ENCODE peak calls at places on chromosomes 4 and X, in nine cellular contexts. I, C, Y, W, U, V, A, B and L are unnamed samples.

GRCh38 chr4:124278477-124278876 is 434.1 kb downstream of the ANKRD50 start:
- DNase-seq in I (peak), C (no peak), Y (no peak), W (no peak), U (no peak), V (peak), A (no peak), B (no peak), L (no peak)

GRCh38 chr4:27062256-27062655 is 201.6 kb downstream of the STIM2 start:
- DNase-seq in I (no peak), C (no peak), Y (no peak), W (no peak), U (no peak), V (no peak), A (peak), B (no peak), L (peak)

GRCh38 chrX:120334137-120334536 is 22.9 kb upstream of the TMEM255A start:
- DNase-seq in I (no peak), C (no peak), Y (no peak), W (no peak), U (no peak), V (no peak), A (no peak), B (no peak), L (no peak)

GRCh38 chr4:175246941-175247340 is 328.8 kb downstream of the ADAM29 start:
- DNase-seq in I (peak), C (no peak), Y (no peak), W (no peak), U (no peak), V (no peak), A (no peak), B (no peak), L (no peak)

GRCh38 chr4:159016527-159017137 is 86.2 kb upstream of the RAPGEF2 start:
- DNase-seq in I (no peak), C (no peak), Y (peak), W (no peak), U (no peak), V (no peak), A (no peak), B (no peak), L (no peak)

GRCh38 chr4:41814565-41814964 is 66.0 kb upstream of the PHOX2B start:
- DNase-seq in I (peak), C (no peak), Y (no peak), W (no peak), U (no peak), V (peak), A (no peak), B (no peak), L (no peak)

GRCh38 chr4:169159614-169160013 is 111.1 kb downstream of the SH3RF1 start:
- DNase-seq in I (peak), C (no peak), Y (no peak), W (no peak), U (no peak), V (peak), A (no peak), B (no peak), L (no peak)

GRCh38 chrX:48721916-48722315 is 25.4 kb downstream of the SUV39H1 start:
- DNase-seq in I (no peak), C (no peak), Y (no peak), W (no peak), U (no peak), V (no peak), A (no peak), B (no peak), L (no peak)

GRCh38 chr4:76550966-76551780 is 116.1 kb downstream of the SHROOM3 start:
- DNase-seq in I (no peak), C (no peak), Y (no peak), W (no peak), U (no peak), V (no peak), A (no peak), B (no peak), L (no peak)

GRCh38 chr4:163251204-163251603 is 81.2 kb downstream of the NPY1R start:
- DNase-seq in I (peak), C (no peak), Y (no peak), W (no peak), U (no peak), V (no peak), A (no peak), B (no peak), L (no peak)

GRCh38 chr4:128951316-128951715 is 141.8 kb downstream of the JADE1 start:
- DNase-seq in I (no peak), C (no peak), Y (no peak), W (no peak), U (no peak), V (peak), A (no peak), B (no peak), L (no peak)

GRCh38 chr4:143728171-143728570 is 27.7 kb upstream of the FREM3 start:
- DNase-seq in I (peak), C (no peak), Y (no peak), W (no peak), U (no peak), V (peak), A (no peak), B (no peak), L (no peak)

GRCh38 chr4:35229021-35229420 is 1015.3 kb downstream of the ARAP2 start:
- DNase-seq in I (no peak), C (no peak), Y (no peak), W (no peak), U (no peak), V (no peak), A (no peak), B (no peak), L (no peak)

GRCh38 chr4:64144994-64145393 is 264.3 kb downstream of the TECRL start:
- DNase-seq in I (no peak), C (no peak), Y (no peak), W (no peak), U (no peak), V (no peak), A (no peak), B (no peak), L (no peak)

GRCh38 chr4:157076578-157076947 is 613 bp downstream of the GLRB start:
- DNase-seq in I (no peak), C (no peak), Y (peak), W (no peak), U (no peak), V (no peak), A (no peak), B (no peak), L (no peak)

GRCh38 chrX:70552174-70552704 is 107.6 kb downstream of the DLG3 start:
- DNase-seq in I (no peak), C (no peak), Y (no peak), W (no peak), U (no peak), V (no peak), A (no peak), B (no peak), L (no peak)

GRCh38 chr4:23759066-23759465 is 130.8 kb downstream of the PPARGC1A start:
- DNase-seq in I (no peak), C (no peak), Y (no peak), W (no peak), U (no peak), V (no peak), A (no peak), B (no peak), L (no peak)

GRCh38 chr4:118904935-118905334 is 16.3 kb downstream of the SYNPO2 start:
- DNase-seq in I (no peak), C (no peak), Y (peak), W (no peak), U (no peak), V (no peak), A (no peak), B (no peak), L (no peak)

GRCh38 chr4:80423553-80424224 is 88.2 kb downstream of the CFAP299 start:
- DNase-seq in I (no peak), C (no peak), Y (no peak), W (no peak), U (no peak), V (no peak), A (no peak), B (no peak), L (no peak)

GRCh38 chr4:95949136-95949765 is 109.4 kb downstream of the PDHA2 start:
- DNase-seq in I (no peak), C (no peak), Y (no peak), W (no peak), U (no peak), V (no peak), A (no peak), B (no peak), L (no peak)

GRCh38 chr4:75708218-75708691 is 16.1 kb upstream of the USO1 start:
- DNase-seq in I (no peak), C (no peak), Y (no peak), W (peak), U (no peak), V (no peak), A (no peak), B (peak), L (no peak)